ENCODE peak calls at places on chromosomes 16 and 17, in nine cellular contexts. W is Calu3; U is hypothalamus; B is psoas muscle; K is astrocyte of the cerebellum; T is glutamatergic neuron; F is cardiac fibroblast; P is iris pigment epithelial cell; S is stimulated activated CD4-positive, alpha-beta T cell treated with anti-CD3 and anti-CD28 coated beads, Interleukin-4, amount 100 ng/mL, for 24 hours. V is an unnamed sample.

GRCh38 chr16:7332611-7333010 is at the start of gene RBFOX1:
- DNase-seq in W (no peak), U (no peak), B (no peak), K (no peak), T (no peak), F (no peak), P (no peak), S (no peak), V (no peak)

GRCh38 chr17:66900126-66901010 is 64.1 kb upstream of the CACNG4 start:
- DNase-seq in W (no peak), U (no peak), B (no peak), K (no peak), T (no peak), F (peak), P (no peak), S (no peak), V (peak)

GRCh38 chr17:3982113-3982512 is 17.9 kb upstream of the ATP2A3 start:
- DNase-seq in W (no peak), U (no peak), B (peak), K (no peak), T (no peak), F (no peak), P (no peak), S (no peak), V (no peak)

GRCh38 chr17:39208893-39209292 is 8.8 kb downstream of the RPL19 start:
- DNase-seq in W (peak), U (no peak), B (peak), K (no peak), T (peak), F (no peak), P (no peak), S (no peak), V (no peak)

GRCh38 chr16:88789593-88789992 is 4.6 kb upstream of the PIEZO1 start:
- DNase-seq in W (no peak), U (no peak), B (peak), K (no peak), T (no peak), F (no peak), P (no peak), S (no peak), V (no peak)

GRCh38 chr17:71192039-71192555 is 928.7 kb upstream of the SOX9 start:
- DNase-seq in W (no peak), U (no peak), B (no peak), K (no peak), T (no peak), F (no peak), P (no peak), S (no peak), V (no peak)

GRCh38 chr16:29307598-29308507 is 98.7 kb downstream of the NPIPB11 start:
- DNase-seq in W (no peak), U (no peak), B (no peak), K (no peak), T (no peak), F (peak), P (peak), S (no peak), V (no peak)

GRCh38 chr16:67653131-67654068 is 6.7 kb downstream of the ACD start:
- DNase-seq in W (peak), U (no peak), B (peak), K (no peak), T (peak), F (no peak), P (no peak), S (no peak), V (no peak)

GRCh38 chr17:82694647-82695046 is 3.9 kb downstream of the RAB40B start:
- DNase-seq in W (no peak), U (no peak), B (no peak), K (no peak), T (no peak), F (no peak), P (no peak), S (no peak), V (no peak)